ENCODE peak calls at places on chromosomes 4 and X, in seven cellular contexts. W is astrocyte, I is natural killer cell, J is GM03348, Z is activated T-helper 1 cell treated with Interleukin-2 at 50 U/mL for 16 hours, T is DMS153, G is NCI-H2081. U is an unnamed sample.

GRCh38 chr4:108492816-108493595 is 127.4 kb upstream of the RPL34 start:
- DNase-seq in W (peak; percentile 10), I (no peak), J (peak; percentile 17), Z (no peak), T (no peak), G (no peak), U (no peak)

GRCh38 chr4:182547435-182547834 is 304.2 kb downstream of the TENM3 start:
- DNase-seq in W (no peak), I (no peak), J (no peak), Z (no peak), T (no peak), G (no peak), U (no peak)

GRCh38 chrX:117972681-117973080 is 143.9 kb downstream of the KLHL13 start:
- DNase-seq in W (no peak), I (no peak), J (no peak), Z (no peak), T (peak; percentile 3), G (peak; percentile 69), U (no peak)

GRCh38 chr4:72567821-72568620 is 1.0 kb downstream of the ADAMTS3 start:
- DNase-seq in W (peak; percentile 87), I (no peak), J (peak; percentile 84), Z (no peak), T (no peak), G (peak; percentile 17), U (no peak)

GRCh38 chr4:101349346-101350064 is 2.2 kb upstream of the PPP3CA start:
- DNase-seq in W (peak; percentile 44), I (no peak), J (no peak), Z (no peak), T (peak; percentile 66), G (peak; percentile 73), U (no peak)

GRCh38 chr4:71148545-71148944 is 155.1 kb downstream of the DCK start:
- DNase-seq in W (no peak), I (no peak), J (no peak), Z (no peak), T (no peak), G (no peak), U (no peak)

GRCh38 chrX:131306602-131307001 is 17.5 kb upstream of the IGSF1 start:
- DNase-seq in W (peak; percentile 5), I (no peak), J (no peak), Z (no peak), T (no peak), G (no peak), U (no peak)

GRCh38 chr4:6561706-6562371 is 13.2 kb upstream of the MAN2B2 start:
- DNase-seq in W (no peak), I (no peak), J (no peak), Z (no peak), T (no peak), G (peak; percentile 18), U (no peak)

GRCh38 chr4:513327-513726 is 14.3 kb downstream of the PIGG start:
- DNase-seq in W (no peak), I (no peak), J (no peak), Z (no peak), T (no peak), G (no peak), U (no peak)

GRCh38 chr4:67885727-67886126 is 1.9 kb upstream of the TMPRSS11D start:
- DNase-seq in W (peak; percentile 97), I (no peak), J (peak; percentile 69), Z (no peak), T (no peak), G (no peak), U (no peak)

GRCh38 chr4:73139991-73140390 is 70.5 kb upstream of the COX18 start:
- DNase-seq in W (no peak), I (no peak), J (no peak), Z (no peak), T (no peak), G (no peak), U (no peak)

GRCh38 chr4:72427022-72427421 is 142.0 kb downstream of the ADAMTS3 start:
- DNase-seq in W (no peak), I (no peak), J (no peak), Z (no peak), T (no peak), G (no peak), U (no peak)

GRCh38 chr4:110620352-110621327 is 2.2 kb downstream of the PITX2 start:
- DNase-seq in W (peak; percentile 11), I (no peak), J (no peak), Z (no peak), T (no peak), G (no peak), U (no peak)

GRCh38 chrX:110407910-110408545 is 49.4 kb downstream of the RTL9 start:
- DNase-seq in W (no peak), I (no peak), J (peak; percentile 44), Z (no peak), T (peak; percentile 31), G (peak; percentile 78), U (no peak)

GRCh38 chr4:20487446-20487845 is 212.8 kb upstream of the PACRGL start:
- DNase-seq in W (no peak), I (no peak), J (no peak), Z (no peak), T (no peak), G (no peak), U (no peak)

GRCh38 chr4:76931576-76932276 is 17.8 kb upstream of the SEPTIN11 start:
- DNase-seq in W (no peak), I (no peak), J (no peak), Z (no peak), T (no peak), G (no peak), U (no peak)

GRCh38 chr4:13920901-13921300 is 293.4 kb upstream of the BOD1L1 start:
- DNase-seq in W (peak; percentile 100), I (no peak), J (peak; percentile 81), Z (no peak), T (no peak), G (no peak), U (no peak)

GRCh38 chrX:68532828-68533227 is 34.0 kb downstream of the YIPF6 start:
- DNase-seq in W (no peak), I (no peak), J (no peak), Z (no peak), T (no peak), G (no peak), U (no peak)

GRCh38 chrX:101595739-101596419 is 21.9 kb downstream of the ARMCX6 start:
- DNase-seq in W (peak; percentile 48), I (no peak), J (peak; percentile 52), Z (no peak), T (peak; percentile 0), G (peak; percentile 38), U (peak; percentile 28)

GRCh38 chr4:32145987-32146386 is 1425.8 kb downstream of the PCDH7 start:
- DNase-seq in W (no peak), I (no peak), J (no peak), Z (no peak), T (no peak), G (no peak), U (no peak)

GRCh38 chr4:183348706-183349659 is 26.8 kb upstream of the CLDN24 start:
- DNase-seq in W (peak; percentile 95), I (no peak), J (peak; percentile 81), Z (no peak), T (no peak), G (no peak), U (no peak)

GRCh38 chr4:178577933-178578332 is 1135.7 kb upstream of the AGA start:
- DNase-seq in W (no peak), I (no peak), J (no peak), Z (no peak), T (no peak), G (peak; percentile 9), U (no peak)

GRCh38 chr4:153152453-153153338 is 51.5 kb upstream of the TRIM2 start:
- DNase-seq in W (peak; percentile 19), I (no peak), J (peak; percentile 19), Z (peak; percentile 37), T (peak; percentile 66), G (peak; percentile 64), U (peak; percentile 51)

GRCh38 chr4:119477412-119478053 is 151.1 kb downstream of the PDE5A start:
- DNase-seq in W (peak; percentile 8), I (no peak), J (no peak), Z (no peak), T (no peak), G (no peak), U (no peak)

GRCh38 chrX:9558615-9559014 is 93.8 kb downstream of the TBL1X start:
- DNase-seq in W (no peak), I (no peak), J (no peak), Z (no peak), T (no peak), G (no peak), U (no peak)

GRCh38 chr4:40455340-40455902 is 120.3 kb downstream of the CHRNA9 start:
- DNase-seq in W (no peak), I (no peak), J (no peak), Z (no peak), T (no peak), G (no peak), U (no peak)

U was measured in stimulated activated naive B cell treated with anti-CD40 and anti-IgM and Interleukin-4, amounts not matched to agents 10 μg/mL and 1 μg/mL and 100 μg/mL, for 72 hours.